ENCODE peak calls at places on chromosomes 2 and 18, in four cellular contexts. S is HCT116, Z is GM23248, H is fibroblast of lung. X is an unnamed sample.

GRCh38 chr18:25282282-25282681 is 69.7 kb downstream of the ZNF521 start:
- DNase-seq in S (no peak), Z (no peak), H (no peak), X (peak)

GRCh38 chr2:36960005-36960675 is 6.2 kb downstream of the STRN start:
- DNase-seq in S (no peak), Z (peak), H (no peak), X (no peak)

GRCh38 chr2:178692845-178693244 is 114.4 kb downstream of the TTN start:
- DNase-seq in S (no peak), Z (no peak), H (no peak), X (no peak)

GRCh38 chr2:240392084-240392947 is 43.1 kb upstream of the GPC1 start:
- DNase-seq in S (no peak), Z (no peak), H (no peak), X (no peak)

GRCh38 chr18:8619041-8619440 is 9.8 kb downstream of the RAB12 start:
- DNase-seq in S (no peak), Z (no peak), H (no peak), X (no peak)

GRCh38 chr2:85681354-85681728 is 12.8 kb upstream of the GNLY start:
- DNase-seq in S (no peak), Z (no peak), H (no peak), X (no peak)

GRCh38 chr2:218289639-218290315 is 2.5 kb downstream of the TMBIM1 start:
- DNase-seq in S (no peak), Z (peak), H (peak), X (peak)

GRCh38 chr18:13545514-13545913 is 180.8 kb downstream of the FAM210A start:
- DNase-seq in S (no peak), Z (no peak), H (no peak), X (peak)

GRCh38 chr18:69597561-69597960 is 196.9 kb downstream of the DOK6 start:
- DNase-seq in S (no peak), Z (no peak), H (no peak), X (no peak)

GRCh38 chr2:173231042-173231441 is 123.6 kb upstream of the CDCA7 start:
- DNase-seq in S (no peak), Z (no peak), H (no peak), X (peak)

GRCh38 chr2:152504618-152505017 is 169.6 kb downstream of the FMNL2 start:
- DNase-seq in S (no peak), Z (peak), H (no peak), X (no peak)
- H3K9ac ChIP-seq in S (no peak), Z (no peak), H (no peak), X (no peak)

GRCh38 chr2:11368059-11368572 is 23.7 kb upstream of the ROCK2 start:
- DNase-seq in S (no peak), Z (peak), H (peak), X (no peak)
- H3K4me3 ChIP-seq in S (no peak), Z (no peak), H (peak), X (no peak)

DNA sequence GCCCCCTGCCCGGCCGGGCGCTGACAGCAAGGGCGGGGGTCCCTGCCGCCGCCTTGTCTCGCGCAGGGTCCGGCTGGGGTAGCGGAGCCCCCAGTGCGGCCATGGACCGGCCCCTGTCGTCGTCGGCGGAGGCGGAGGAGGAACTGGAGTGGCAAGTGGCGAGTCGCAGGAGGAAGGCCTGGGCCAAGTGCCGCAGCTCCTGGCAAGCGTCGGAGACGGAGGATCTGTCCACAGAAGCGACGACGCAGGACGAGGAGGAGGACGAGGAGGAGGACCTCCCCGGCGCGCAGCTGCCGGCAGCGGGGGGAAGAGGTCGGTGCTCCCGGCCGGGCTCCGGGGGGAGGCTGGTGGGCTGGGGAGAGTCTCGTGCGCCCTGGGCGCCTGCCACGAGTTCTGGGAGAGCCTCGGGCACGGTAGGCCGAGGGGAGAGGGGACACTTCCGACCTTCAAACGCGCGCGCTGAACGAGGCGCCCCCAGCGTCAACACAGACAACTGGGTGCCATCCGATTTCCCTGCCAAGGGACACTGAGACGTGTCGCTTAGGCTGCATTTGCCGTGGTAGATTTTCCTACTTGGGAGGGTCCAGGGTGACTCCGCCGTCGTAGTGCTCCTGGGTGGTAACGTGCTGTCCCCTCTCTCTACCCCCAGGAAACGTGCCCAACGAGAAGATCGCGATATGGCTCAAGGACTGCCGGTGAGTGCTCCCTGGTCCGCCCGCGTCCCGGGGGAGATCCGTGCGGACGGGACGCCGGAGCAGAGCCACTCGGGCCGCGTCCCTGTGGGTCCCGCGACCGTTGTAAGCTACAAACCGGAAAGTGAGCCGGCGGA is 650 bp downstream of the ITPRID2 start:
- DNase-seq in S (peak), Z (peak), H (peak), X (peak)
- H3K9ac ChIP-seq in S (peak), Z (peak), H (peak), X (peak)

GRCh38 chr2:65133626-65134025 is 3.7 kb upstream of the RAB1A start:
- DNase-seq in S (no peak), Z (no peak), H (no peak), X (no peak)

GRCh38 chr2:65129276-65129612 is 662 bp downstream of the RAB1A start:
- DNase-seq in S (no peak), Z (peak), H (no peak), X (peak)

GRCh38 chr2:65129613-65130439 is at the start of gene RAB1A:
- DNase-seq in S (peak), Z (peak), H (peak), X (peak)

GRCh38 chr2:65128297-65129190 is 1.4 kb downstream of the RAB1A start:
- DNase-seq in S (no peak), Z (peak), H (peak), X (peak)

DNA sequence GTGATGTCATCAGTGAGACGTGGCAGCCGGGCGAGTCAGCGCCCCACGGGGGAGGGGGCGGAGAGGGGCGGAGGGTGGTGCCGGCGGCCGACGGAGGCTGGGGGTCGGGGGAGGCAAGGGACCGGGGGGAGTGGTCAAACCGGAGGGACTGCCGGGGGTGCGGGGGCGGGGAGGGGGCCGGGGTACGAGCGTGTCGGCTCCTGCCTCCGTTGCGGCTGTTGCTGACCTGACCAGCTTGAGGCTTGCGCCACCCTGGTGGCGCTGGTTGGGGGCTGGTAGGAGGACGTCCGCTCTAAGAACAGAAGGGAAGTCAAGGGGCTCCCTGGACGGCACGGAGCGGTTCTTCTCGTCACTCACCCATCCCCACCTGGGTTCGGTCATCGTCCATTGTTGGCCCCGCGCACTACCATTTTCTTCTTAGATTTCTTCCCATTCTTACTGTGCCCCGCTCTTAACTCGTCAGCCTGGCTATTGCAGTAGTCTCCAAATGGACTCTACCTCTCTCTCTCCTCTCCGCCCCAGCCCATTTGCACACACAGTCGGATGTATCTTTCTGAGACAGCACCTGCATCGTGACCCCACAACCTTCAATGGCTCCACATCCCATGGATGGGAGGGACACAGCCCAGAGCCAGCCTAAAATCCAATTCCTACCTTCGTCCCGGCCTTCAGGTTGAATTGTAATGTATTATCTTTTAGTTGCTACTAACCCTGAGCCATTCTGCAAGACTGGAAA is 702 bp upstream of the RAB1A start:
- DNase-seq in S (no peak), Z (no peak), H (no peak), X (no peak)
- H3K4me3 ChIP-seq in S (peak), Z (peak), H (peak), X (peak)

GRCh38 chr2:239266436-239266770 is 134.4 kb downstream of the HDAC4 start:
- DNase-seq in S (no peak), Z (no peak), H (no peak), X (no peak)

GRCh38 chr2:239267411-239267941 is 133.3 kb downstream of the HDAC4 start:
- DNase-seq in S (peak), Z (peak), H (peak), X (peak)

GRCh38 chr2:239264838-239265651 is 135.8 kb downstream of the HDAC4 start:
- DNase-seq in S (peak), Z (peak), H (peak), X (peak)

GRCh38 chr2:239266779-239267410 is 133.9 kb downstream of the HDAC4 start:
- DNase-seq in S (no peak), Z (no peak), H (no peak), X (no peak)

GRCh38 chr2:239265681-239266435 is 135.0 kb downstream of the HDAC4 start:
- DNase-seq in S (no peak), Z (no peak), H (no peak), X (no peak)
- H3K9ac ChIP-seq in S (peak), Z (no peak), H (no peak), X (peak)

GRCh38 chr2:235270951-235271350 is 222.9 kb upstream of the AGAP1 start:
- DNase-seq in S (no peak), Z (peak), H (peak), X (no peak)
- H3K4me3 ChIP-seq in S (no peak), Z (no peak), H (no peak), X (no peak)

X was measured in colonic mucosa.